ENCODE peak calls at places on chromosomes 2 and 18, in eight cellular contexts. S, L, I, F, T, B, K and G are unnamed samples.
A peak's percentile ranks its signal among the peaks of the same experiment; 100 is the strongest.

GRCh38 chr2:85178980-85179411 is 45.8 kb downstream of the TCF7L1 start:
- DNase-seq in S (no peak), L (no peak), I (peak; percentile 30), F (no peak), T (no peak), B (no peak), K (no peak), G (no peak)

GRCh38 chr2:228938629-228939028 is 332.5 kb downstream of the PID1 start:
- DNase-seq in S (no peak), L (peak; percentile 53), I (no peak), F (no peak), T (no peak), B (no peak), K (no peak), G (peak; percentile 32)

GRCh38 chr2:98504386-98505109 is 59.9 kb downstream of the INPP4A start:
- DNase-seq in S (no peak), L (peak; percentile 42), I (no peak), F (no peak), T (no peak), B (no peak), K (no peak), G (no peak)

GRCh38 chr2:39492095-39492590 is 55.1 kb upstream of the MAP4K3 start:
- DNase-seq in S (no peak), L (peak; percentile 98), I (no peak), F (no peak), T (no peak), B (no peak), K (peak; percentile 14), G (no peak)

GRCh38 chr18:42412281-42412680 is 457.2 kb downstream of the PIK3C3 start:
- DNase-seq in S (no peak), L (no peak), I (no peak), F (no peak), T (no peak), B (no peak), K (no peak), G (no peak)

GRCh38 chr2:38948995-38949394 is 59.3 kb downstream of the ARHGEF33 start:
- DNase-seq in S (no peak), L (no peak), I (no peak), F (no peak), T (no peak), B (no peak), K (no peak), G (no peak)

GRCh38 chr18:23291456-23292205 is 156.3 kb downstream of the CABLES1 start:
- DNase-seq in S (no peak), L (peak; percentile 80), I (no peak), F (no peak), T (no peak), B (no peak), K (no peak), G (no peak)

GRCh38 chr2:40105593-40105992 is 326.5 kb upstream of the THUMPD2 start:
- DNase-seq in S (no peak), L (peak; percentile 76), I (no peak), F (no peak), T (no peak), B (no peak), K (no peak), G (no peak)

GRCh38 chr2:46257476-46257875 is 39.7 kb upstream of the EPAS1 start:
- DNase-seq in S (no peak), L (peak; percentile 61), I (no peak), F (no peak), T (no peak), B (no peak), K (no peak), G (no peak)

GRCh38 chr2:13522917-13523821 is 806.4 kb downstream of the TRIB2 start:
- DNase-seq in S (no peak), L (peak; percentile 1), I (no peak), F (no peak), T (no peak), B (no peak), K (no peak), G (no peak)

GRCh38 chr2:183729380-183729779 is 605.1 kb downstream of the NUP35 start:
- DNase-seq in S (no peak), L (no peak), I (no peak), F (no peak), T (no peak), B (no peak), K (no peak), G (no peak)

GRCh38 chr18:50320719-50321118 is 33.2 kb upstream of the CXXC1 start:
- DNase-seq in S (no peak), L (no peak), I (no peak), F (no peak), T (no peak), B (no peak), K (no peak), G (peak; percentile 67)

GRCh38 chr2:239934571-239935171 is 90.5 kb downstream of the NDUFA10 start:
- DNase-seq in S (no peak), L (peak; percentile 61), I (peak; percentile 90), F (peak; percentile 79), T (peak; percentile 62), B (peak; percentile 48), K (peak; percentile 46), G (peak; percentile 76)

GRCh38 chr2:133266075-133266925 is 302.0 kb downstream of the NCKAP5 start:
- DNase-seq in S (no peak), L (no peak), I (peak; percentile 60), F (peak; percentile 8), T (no peak), B (peak; percentile 26), K (no peak), G (no peak)

GRCh38 chr2:133266926-133267590 is 301.2 kb downstream of the NCKAP5 start:
- DNase-seq in S (no peak), L (no peak), I (peak; percentile 56), F (peak; percentile 19), T (no peak), B (no peak), K (no peak), G (no peak)

GRCh38 chr2:133271105-133271504 is 297.2 kb downstream of the NCKAP5 start:
- DNase-seq in S (no peak), L (no peak), I (no peak), F (no peak), T (no peak), B (no peak), K (no peak), G (no peak)

GRCh38 chr2:133264951-133265949 is 303.0 kb downstream of the NCKAP5 start:
- DNase-seq in S (peak; percentile 48), L (no peak), I (peak; percentile 67), F (peak; percentile 7), T (no peak), B (peak; percentile 57), K (no peak), G (no peak)

DNA sequence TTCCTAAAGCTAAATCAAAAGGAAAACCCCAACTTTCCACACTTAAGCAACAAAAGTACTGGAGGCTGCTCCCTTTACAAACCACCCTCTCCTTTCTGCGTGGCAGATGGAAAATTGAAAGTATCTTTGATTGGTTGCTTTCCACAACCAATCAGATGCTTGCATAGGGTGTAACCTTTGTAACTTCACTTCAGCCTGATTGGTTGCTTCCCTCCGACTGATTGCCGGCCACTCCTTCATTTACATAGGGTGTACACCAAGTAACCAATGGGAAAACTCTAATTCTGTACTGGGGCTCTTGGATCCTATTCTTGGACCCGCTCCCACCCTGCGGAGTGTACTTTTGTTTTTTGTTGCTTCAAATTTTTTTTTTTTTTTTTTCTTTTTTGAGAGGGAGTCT is 297.7 kb downstream of the NCKAP5 start:
- DNase-seq in S (no peak), L (no peak), I (no peak), F (no peak), T (no peak), B (no peak), K (no peak), G (peak; percentile 12)
- H3K4me3 ChIP-seq in S (no peak overlapping the region), L (no peak overlapping the region), I (no peak overlapping the region), F (no peak overlapping the region), T (no peak overlapping the region), B (no peak overlapping the region), K (no peak overlapping the region), G (no peak overlapping the region)

GRCh38 chr2:148644885-148645134 is 259 bp downstream of the EPC2 start:
- DNase-seq in S (no peak), L (no peak), I (no peak), F (no peak), T (no peak), B (no peak), K (no peak), G (no peak)

GRCh38 chr2:148643998-148644884 is at the start of gene EPC2:
- DNase-seq in S (peak; percentile 85), L (peak; percentile 75), I (peak; percentile 92), F (peak; percentile 78), T (peak; percentile 87), B (peak; percentile 92), K (peak; percentile 89), G (peak; percentile 76)

GRCh38 chr2:148642891-148643416 is 1.6 kb upstream of the EPC2 start:
- DNase-seq in S (peak; percentile 56), L (peak; percentile 84), I (no peak), F (no peak), T (no peak), B (no peak), K (no peak), G (no peak)

GRCh38 chr2:148642112-148642744 is 2.3 kb upstream of the EPC2 start:
- DNase-seq in S (no peak), L (no peak), I (no peak), F (no peak), T (no peak), B (no peak), K (no peak), G (no peak)

DNA sequence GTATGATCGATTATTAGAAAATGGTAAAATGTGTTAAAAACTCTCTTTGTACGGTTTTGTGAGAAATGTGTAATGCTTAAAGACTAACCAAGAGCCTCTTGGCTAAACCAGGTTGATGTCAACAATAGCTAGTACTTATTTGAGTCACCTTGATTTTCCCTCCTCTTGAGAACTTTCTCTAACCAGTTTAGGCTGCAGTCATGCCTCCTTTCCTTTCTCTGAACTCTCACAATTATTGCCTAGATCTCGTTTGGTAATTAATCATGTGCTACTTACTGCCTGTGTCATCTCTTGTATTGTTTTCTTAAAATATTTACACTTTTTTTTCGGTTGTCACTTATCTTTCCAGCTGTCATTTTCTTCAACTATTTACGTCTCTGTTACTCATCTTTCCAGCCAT is 1.1 kb upstream of the EPC2 start:
- DNase-seq in S (no peak), L (no peak), I (no peak), F (no peak), T (no peak), B (no peak), K (peak; percentile 5), G (no peak)
- H3K4me3 ChIP-seq in S (no peak overlapping the region), L (peak overlapping the region; percentile 90), I (peak overlapping the region; percentile 74), F (peak overlapping the region; percentile 76), T (peak overlapping the region; percentile 82), B (peak overlapping the region; percentile 90), K (peak overlapping the region; percentile 84), G (peak overlapping the region; percentile 74)

DNA sequence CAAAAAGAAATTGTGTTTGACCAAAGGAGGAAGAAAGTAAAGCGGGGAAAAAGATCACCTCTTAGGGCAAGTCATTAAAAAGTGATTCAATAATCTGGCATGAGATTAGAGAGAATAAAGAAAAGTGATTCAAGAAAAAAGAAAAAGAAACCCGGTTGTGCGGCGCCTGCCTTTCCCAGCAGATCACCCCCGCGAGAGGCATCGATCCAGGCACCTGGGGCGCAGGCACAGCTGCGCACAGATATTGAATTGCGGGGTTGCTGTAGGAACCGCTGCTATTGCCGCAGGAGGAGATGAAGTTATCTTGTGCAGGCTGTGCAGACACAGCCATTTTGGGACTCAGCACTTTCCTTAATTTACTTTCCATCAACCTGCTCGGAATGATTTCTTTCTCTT is 71.2 kb downstream of the PLB1 start:
- DNase-seq in S (no peak), L (no peak), I (peak; percentile 57), F (peak; percentile 34), T (no peak), B (no peak), K (no peak), G (no peak)
- H3K4me3 ChIP-seq in S (peak overlapping the region; percentile 51), L (peak overlapping the region; percentile 66), I (peak overlapping the region; percentile 52), F (peak overlapping the region; percentile 89), T (peak overlapping the region; percentile 70), B (peak overlapping the region; percentile 67), K (peak overlapping the region; percentile 90), G (peak overlapping the region; percentile 57)

GRCh38 chr2:7795358-7796199 is 878.4 kb downstream of the RNF144A start:
- DNase-seq in S (no peak), L (peak; percentile 35), I (peak; percentile 17), F (no peak), T (no peak), B (no peak), K (no peak), G (no peak)
- H3K4me3 ChIP-seq in S (no peak overlapping the region), L (no peak overlapping the region), I (no peak overlapping the region), F (no peak overlapping the region), T (no peak overlapping the region), B (peak overlapping the region; percentile 22), K (no peak overlapping the region), G (no peak overlapping the region)